ENCODE peak calls at places on chromosomes 1 and 21, in five cellular contexts. One of them, this sample, is unnamed.

GRCh38 chr1:246300653-246301549 is 206.2 kb downstream of the SMYD3 start:
- DNase-seq in lung: no peak
- DNase-seq in epithelial cell of esophagus: no peak
- DNase-seq in dorsolateral prefrontal cortex: no peak
- DNase-seq in GM12878: no peak
- DNase-seq in this sample: no peak

GRCh38 chr21:34580181-34580700 is 34.7 kb downstream of the RCAN1 start:
- DNase-seq in epithelial cell of esophagus: peak
- DNase-seq in GM12878: no peak
- DNase-seq in dorsolateral prefrontal cortex: no peak
- DNase-seq in lung: no peak
- DNase-seq in this sample: no peak

GRCh38 chr1:20698195-20698910 is 19.5 kb downstream of the KIF17 start:
- DNase-seq in dorsolateral prefrontal cortex: no peak
- DNase-seq in GM12878: no peak
- DNase-seq in lung: no peak
- DNase-seq in epithelial cell of esophagus: peak
- DNase-seq in this sample: no peak

GRCh38 chr1:203116048-203116810 is 11.3 kb upstream of the ADORA1 start:
- DNase-seq in GM12878: no peak
- DNase-seq in dorsolateral prefrontal cortex: no peak
- DNase-seq in lung: no peak
- DNase-seq in epithelial cell of esophagus: no peak
- DNase-seq in this sample: no peak

GRCh38 chr21:29296452-29296851 is 2.3 kb upstream of the BACH1 start:
- DNase-seq in GM12878: no peak
- DNase-seq in epithelial cell of esophagus: no peak
- DNase-seq in dorsolateral prefrontal cortex: no peak
- DNase-seq in lung: no peak
- DNase-seq in this sample: no peak

GRCh38 chr1:59804301-59804700 is 10.4 kb upstream of the HOOK1 start:
- DNase-seq in GM12878: no peak
- DNase-seq in epithelial cell of esophagus: peak
- DNase-seq in lung: no peak
- DNase-seq in dorsolateral prefrontal cortex: no peak
- DNase-seq in this sample: no peak

GRCh38 chr1:30732277-30732996 is 9.1 kb upstream of the MATN1 start:
- DNase-seq in GM12878: no peak
- DNase-seq in lung: no peak
- DNase-seq in dorsolateral prefrontal cortex: no peak
- DNase-seq in epithelial cell of esophagus: no peak
- DNase-seq in this sample: no peak

GRCh38 chr1:201554167-201554600 is 15.3 kb downstream of the NAV1 start:
- DNase-seq in epithelial cell of esophagus: no peak
- DNase-seq in lung: no peak
- DNase-seq in GM12878: no peak
- DNase-seq in dorsolateral prefrontal cortex: no peak
- DNase-seq in this sample: no peak

GRCh38 chr1:63626222-63626621 is 33.0 kb downstream of the PGM1 start:
- DNase-seq in dorsolateral prefrontal cortex: no peak
- DNase-seq in GM12878: no peak
- DNase-seq in epithelial cell of esophagus: no peak
- DNase-seq in lung: no peak
- DNase-seq in this sample: no peak

GRCh38 chr1:70278710-70279109 is 57.5 kb downstream of the SRSF11 start:
- DNase-seq in lung: no peak
- DNase-seq in GM12878: no peak
- DNase-seq in epithelial cell of esophagus: no peak
- DNase-seq in dorsolateral prefrontal cortex: no peak
- DNase-seq in this sample: no peak

GRCh38 chr1:64983110-64983509 is 16.8 kb upstream of the JAK1 start:
- DNase-seq in dorsolateral prefrontal cortex: no peak
- DNase-seq in lung: no peak
- DNase-seq in epithelial cell of esophagus: peak
- DNase-seq in GM12878: no peak
- DNase-seq in this sample: no peak

GRCh38 chr1:220966874-220967631 is 87.8 kb downstream of the HLX start:
- DNase-seq in epithelial cell of esophagus: no peak
- DNase-seq in GM12878: no peak
- DNase-seq in lung: no peak
- DNase-seq in dorsolateral prefrontal cortex: no peak
- DNase-seq in this sample: no peak

GRCh38 chr1:89556716-89557442 is 32.2 kb downstream of the LRRC8B start:
- DNase-seq in lung: no peak
- DNase-seq in epithelial cell of esophagus: peak
- DNase-seq in GM12878: no peak
- DNase-seq in dorsolateral prefrontal cortex: no peak
- DNase-seq in this sample: no peak

GRCh38 chr1:63230722-63231121 is 91.6 kb upstream of the FOXD3 start:
- DNase-seq in dorsolateral prefrontal cortex: no peak
- DNase-seq in epithelial cell of esophagus: no peak
- DNase-seq in GM12878: no peak
- DNase-seq in lung: no peak
- DNase-seq in this sample: no peak

GRCh38 chr1:91730781-91731732 is 154.9 kb downstream of the TGFBR3 start:
- DNase-seq in lung: peak
- DNase-seq in dorsolateral prefrontal cortex: no peak
- DNase-seq in GM12878: no peak
- DNase-seq in epithelial cell of esophagus: peak
- DNase-seq in this sample: peak

GRCh38 chr1:77536813-77537212 is 145.6 kb downstream of the ZZZ3 start:
- DNase-seq in lung: no peak
- DNase-seq in dorsolateral prefrontal cortex: no peak
- DNase-seq in epithelial cell of esophagus: peak
- DNase-seq in GM12878: no peak
- DNase-seq in this sample: no peak

GRCh38 chr1:202023033-202023433 is 12.6 kb downstream of the ELF3 start:
- DNase-seq in epithelial cell of esophagus: peak
- DNase-seq in lung: peak
- DNase-seq in GM12878: no peak
- DNase-seq in dorsolateral prefrontal cortex: no peak
- DNase-seq in this sample: no peak

GRCh38 chr1:54859687-54860391 is 27.2 kb downstream of the DHCR24 start:
- DNase-seq in dorsolateral prefrontal cortex: no peak
- DNase-seq in lung: no peak
- DNase-seq in GM12878: no peak
- DNase-seq in epithelial cell of esophagus: no peak
- DNase-seq in this sample: no peak

GRCh38 chr21:46570631-46571030 is 34.3 kb downstream of the S100B start:
- DNase-seq in dorsolateral prefrontal cortex: no peak
- DNase-seq in epithelial cell of esophagus: no peak
- DNase-seq in lung: no peak
- DNase-seq in GM12878: no peak
- DNase-seq in this sample: no peak

GRCh38 chr1:89889336-89889640 is 68.5 kb downstream of the LRRC8D start:
- DNase-seq in GM12878: no peak
- DNase-seq in lung: no peak
- DNase-seq in dorsolateral prefrontal cortex: no peak
- DNase-seq in epithelial cell of esophagus: no peak
- DNase-seq in this sample: no peak

GRCh38 chr1:238186887-238187574 is 296.3 kb upstream of the ZP4 start:
- DNase-seq in dorsolateral prefrontal cortex: no peak
- DNase-seq in epithelial cell of esophagus: no peak
- DNase-seq in lung: no peak
- DNase-seq in GM12878: peak
- DNase-seq in this sample: no peak

GRCh38 chr21:35136586-35137254 is 87.6 kb upstream of the RUNX1 start:
- DNase-seq in GM12878: no peak
- DNase-seq in dorsolateral prefrontal cortex: no peak
- DNase-seq in lung: no peak
- DNase-seq in epithelial cell of esophagus: peak
- DNase-seq in this sample: no peak

GRCh38 chr1:204177133-204177532 is 11.0 kb upstream of the REN start:
- DNase-seq in GM12878: no peak
- DNase-seq in lung: no peak
- DNase-seq in dorsolateral prefrontal cortex: no peak
- DNase-seq in epithelial cell of esophagus: no peak
- DNase-seq in this sample: no peak

GRCh38 chr1:101311146-101311892 is 74.5 kb downstream of the S1PR1 start:
- DNase-seq in GM12878: no peak
- DNase-seq in epithelial cell of esophagus: no peak
- DNase-seq in dorsolateral prefrontal cortex: no peak
- DNase-seq in lung: no peak
- DNase-seq in this sample: no peak
- H3K4me3 ChIP-seq in GM12878: peak
- H3K4me3 ChIP-seq in epithelial cell of esophagus: no peak
- H3K4me3 ChIP-seq in dorsolateral prefrontal cortex: no peak
- H3K4me3 ChIP-seq in lung: no peak
- H3K4me3 ChIP-seq in this sample: no peak

GRCh38 chr1:101178341-101178687 is 58.5 kb upstream of the S1PR1 start:
- DNase-seq in epithelial cell of esophagus: no peak
- DNase-seq in GM12878: no peak
- DNase-seq in lung: no peak
- DNase-seq in dorsolateral prefrontal cortex: no peak
- DNase-seq in this sample: no peak

GRCh38 chr1:101174722-101175121 is 62.1 kb upstream of the S1PR1 start:
- DNase-seq in epithelial cell of esophagus: peak
- DNase-seq in lung: no peak
- DNase-seq in dorsolateral prefrontal cortex: no peak
- DNase-seq in GM12878: no peak
- DNase-seq in this sample: no peak

GRCh38 chr1:101178688-101179491 is 57.9 kb upstream of the S1PR1 start:
- DNase-seq in GM12878: peak
- DNase-seq in epithelial cell of esophagus: no peak
- DNase-seq in lung: no peak
- DNase-seq in dorsolateral prefrontal cortex: no peak
- DNase-seq in this sample: no peak

GRCh38 chr1:101175886-101176285 is 60.9 kb upstream of the S1PR1 start:
- DNase-seq in lung: no peak
- DNase-seq in epithelial cell of esophagus: peak
- DNase-seq in GM12878: no peak
- DNase-seq in dorsolateral prefrontal cortex: no peak
- DNase-seq in this sample: no peak

DNA sequence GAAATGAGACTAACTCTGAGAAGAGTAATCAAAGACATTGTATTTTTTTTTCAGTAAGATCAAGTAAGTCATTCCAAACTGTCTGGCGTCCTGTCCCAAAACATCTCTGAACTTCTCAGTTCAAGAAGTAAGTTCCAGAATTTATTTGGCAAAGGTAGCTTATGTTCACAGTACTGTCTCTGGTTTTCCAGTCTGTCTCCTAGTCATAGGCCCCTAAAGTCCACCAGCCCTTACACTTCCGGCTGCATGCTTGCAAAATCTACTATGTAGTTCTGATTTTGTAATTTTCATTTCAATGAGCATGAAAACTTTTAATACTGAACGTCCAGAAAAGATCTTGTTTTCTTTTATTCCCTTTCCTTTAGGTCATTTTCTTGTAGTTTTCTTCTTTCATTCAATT is 61.3 kb upstream of the S1PR1 start:
- DNase-seq in lung: no peak
- DNase-seq in GM12878: no peak
- DNase-seq in dorsolateral prefrontal cortex: no peak
- DNase-seq in epithelial cell of esophagus: no peak
- DNase-seq in this sample: no peak
- H3K4me3 ChIP-seq in lung: no peak
- H3K4me3 ChIP-seq in GM12878: no peak
- H3K4me3 ChIP-seq in dorsolateral prefrontal cortex: no peak
- H3K4me3 ChIP-seq in epithelial cell of esophagus: no peak
- H3K4me3 ChIP-seq in this sample: no peak

DNA sequence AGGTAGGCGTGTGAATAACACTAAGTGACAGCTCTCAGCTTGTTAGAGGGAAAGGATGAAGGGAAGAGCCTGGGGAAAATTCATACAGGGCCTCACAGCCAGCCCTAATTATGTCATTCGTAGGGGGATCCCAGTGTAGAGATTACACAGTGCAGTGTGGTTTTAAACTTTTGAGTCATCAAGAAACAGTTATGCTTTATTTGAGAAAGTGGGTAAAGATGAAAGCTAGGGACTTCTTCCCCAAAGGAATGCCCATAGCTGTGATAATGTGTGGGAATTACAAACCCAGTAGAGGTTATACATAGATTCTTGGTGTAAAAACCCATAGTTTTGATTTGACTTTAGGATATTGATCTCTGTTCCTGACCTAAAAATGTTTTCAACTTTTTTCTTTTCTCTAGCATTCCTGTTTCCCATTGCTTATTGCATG is 1.9 kb downstream of the TTF2 start:
- DNase-seq in dorsolateral prefrontal cortex: no peak
- DNase-seq in GM12878: peak
- DNase-seq in epithelial cell of esophagus: peak
- DNase-seq in lung: no peak
- DNase-seq in this sample: no peak
- H3K4me3 ChIP-seq in dorsolateral prefrontal cortex: no peak
- H3K4me3 ChIP-seq in GM12878: peak
- H3K4me3 ChIP-seq in epithelial cell of esophagus: no peak
- H3K4me3 ChIP-seq in lung: no peak
- H3K4me3 ChIP-seq in this sample: no peak

GRCh38 chr1:243483084-243483845 is 227.4 kb downstream of the SDCCAG8 start:
- DNase-seq in dorsolateral prefrontal cortex: no peak
- DNase-seq in epithelial cell of esophagus: no peak
- DNase-seq in GM12878: no peak
- DNase-seq in lung: no peak
- DNase-seq in this sample: no peak
- H3K4me3 ChIP-seq in dorsolateral prefrontal cortex: peak
- H3K4me3 ChIP-seq in epithelial cell of esophagus: no peak
- H3K4me3 ChIP-seq in GM12878: peak
- H3K4me3 ChIP-seq in lung: peak
- H3K4me3 ChIP-seq in this sample: peak

DNA sequence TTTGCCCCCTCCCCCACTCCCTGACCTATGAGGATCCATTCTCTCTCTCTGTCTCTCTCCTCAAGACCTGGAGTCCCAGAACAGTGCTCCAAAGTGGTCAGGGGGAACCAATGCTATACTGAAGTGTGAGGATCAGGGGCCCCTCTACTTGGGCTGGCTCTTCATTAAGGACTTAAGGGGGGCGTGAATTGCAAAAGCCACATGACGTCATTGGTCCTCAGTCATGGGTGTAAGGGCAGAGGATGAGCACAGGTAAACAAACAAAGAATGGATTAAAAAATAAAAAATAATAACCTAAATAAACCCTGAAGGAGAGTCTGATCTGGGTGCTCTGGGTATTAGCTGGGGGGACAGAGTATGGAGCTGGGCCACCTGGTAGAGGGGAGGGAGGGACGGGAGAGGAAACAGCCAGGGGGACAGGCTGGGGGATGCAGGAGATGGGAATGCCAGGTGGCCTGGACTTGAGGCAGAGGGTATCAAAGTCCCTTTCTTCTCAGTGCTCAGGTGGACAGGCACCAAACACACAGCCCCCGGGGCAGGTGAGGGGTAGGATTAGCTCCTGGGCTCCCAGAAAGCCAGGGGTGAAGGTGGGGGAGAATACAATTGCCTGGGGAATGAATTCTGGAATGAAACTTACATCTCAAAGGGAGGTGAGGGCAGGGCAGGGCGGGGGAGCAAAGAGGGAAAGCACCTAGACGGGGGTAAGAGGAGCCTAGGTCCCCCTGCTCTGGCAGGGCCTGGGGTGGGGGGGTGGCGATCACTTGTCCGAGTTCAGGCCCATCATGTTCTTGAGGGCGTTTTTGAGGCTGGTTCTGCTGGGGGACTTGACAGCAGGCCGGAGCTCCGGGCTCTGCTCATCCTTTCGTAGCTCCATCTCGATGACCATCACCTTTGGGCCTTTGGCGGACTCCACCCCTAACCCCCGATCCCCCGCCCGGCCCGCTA is 4.6 kb downstream of the MPZ start:
- DNase-seq in lung: peak
- DNase-seq in dorsolateral prefrontal cortex: no peak
- DNase-seq in epithelial cell of esophagus: no peak
- DNase-seq in GM12878: no peak
- DNase-seq in this sample: no peak
- H3K4me3 ChIP-seq in lung: peak
- H3K4me3 ChIP-seq in dorsolateral prefrontal cortex: peak
- H3K4me3 ChIP-seq in epithelial cell of esophagus: peak
- H3K4me3 ChIP-seq in GM12878: peak
- H3K4me3 ChIP-seq in this sample: peak